ENCODE peak calls at places on chromosome 22, in five cellular contexts. Z is body of pancreas, T is neural progenitor cell, M is AG09309, D is upper lobe of right lung. K is an unnamed sample.

GRCh38 chr22:29270475-29271271 is 2.6 kb downstream of the EWSR1 start:
- DNase-seq in D (no peak), T (peak), Z (no peak), M (peak), K (no peak)

GRCh38 chr22:42799462-42800405 is 57.3 kb downstream of the ARFGAP3 start:
- DNase-seq in Z (no peak), D (no peak), T (no peak), M (no peak), K (peak)

GRCh38 chr22:45923812-45924211 is 53.1 kb downstream of the WNT7B start:
- DNase-seq in D (peak), M (no peak), Z (peak), T (no peak), K (no peak)

GRCh38 chr22:47333625-47334024 is 571.2 kb downstream of the TBC1D22A start:
- DNase-seq in D (no peak), T (no peak), M (no peak), Z (no peak), K (no peak)

GRCh38 chr22:17501679-17502285 is 61.5 kb upstream of the SLC25A18 start:
- DNase-seq in M (peak), D (no peak), Z (peak), T (peak), K (no peak)

GRCh38 chr22:49210606-49211005 is 617.1 kb downstream of the BRD1 start:
- DNase-seq in Z (no peak), D (peak), M (no peak), T (no peak), K (no peak)

GRCh38 chr22:46149998-46150549 is at the start of gene PPARA:
- DNase-seq in T (peak), M (peak), D (peak), Z (peak), K (peak)

GRCh38 chr22:24107668-24108067 is 73.6 kb upstream of the SUSD2 start:
- DNase-seq in T (no peak), M (peak), D (no peak), Z (peak), K (no peak)

GRCh38 chr22:46758867-46759290 is 3.6 kb upstream of the TBC1D22A start:
- DNase-seq in M (no peak), Z (peak), D (peak), T (peak), K (peak)

GRCh38 chr22:20992456-20993303 is 9.2 kb downstream of the THAP7 start:
- DNase-seq in M (no peak), Z (no peak), T (no peak), D (no peak), K (no peak)
- TF ChIP-seq CTCF in M (no peak), Z (no peak), T (no peak), D (no peak), K (no peak)

GRCh38 chr22:31451709-31452571 is 37.7 kb downstream of the EIF4ENIF1 start:
- DNase-seq in M (peak), T (peak), Z (no peak), D (no peak), K (no peak)
- TF ChIP-seq CTCF in M (peak), T (peak), Z (no peak), D (peak), K (no peak)

DNA sequence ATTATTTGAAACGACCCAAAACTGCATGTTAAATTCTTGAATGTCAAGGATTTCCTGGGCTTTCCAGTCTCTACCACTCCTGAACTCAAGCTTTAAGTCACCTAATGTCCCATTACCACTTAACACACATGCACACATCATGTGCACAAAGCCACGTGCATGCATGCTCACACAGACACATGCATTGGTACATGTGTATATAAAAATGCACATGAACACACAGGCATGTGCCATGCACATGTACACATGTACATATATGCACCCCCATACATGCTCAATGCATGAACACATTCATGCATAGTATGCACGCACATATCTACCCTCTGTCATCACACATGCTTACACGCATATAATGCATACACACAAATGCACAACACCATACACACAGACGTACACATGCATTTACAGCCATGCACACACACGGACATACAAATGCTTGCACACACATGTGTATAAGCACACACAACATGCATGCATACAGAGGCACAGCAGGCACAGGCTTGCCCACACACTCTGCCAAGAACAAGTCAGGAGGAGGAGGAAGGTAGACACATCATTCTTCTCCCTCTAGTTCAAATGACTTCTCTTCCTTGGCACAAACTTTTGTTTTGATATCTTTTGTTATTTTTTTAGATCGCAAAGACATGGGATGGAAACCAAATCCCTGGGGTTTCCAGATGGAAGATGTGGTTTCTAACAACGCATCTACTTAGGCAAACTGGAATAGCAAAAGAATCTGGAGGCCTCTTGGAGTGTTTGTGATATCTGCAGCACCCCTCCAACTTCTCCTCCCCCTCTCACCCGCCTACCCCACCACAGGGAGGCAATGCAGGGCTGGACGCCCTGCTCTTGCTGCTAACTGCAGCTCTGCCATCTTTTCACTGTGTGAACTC is 24.6 kb downstream of the RASD2 start:
- DNase-seq in Z (no peak), M (no peak), T (no peak), D (no peak), K (no peak)
- TF ChIP-seq CTCF in Z (no peak), M (peak), T (no peak), D (no peak), K (no peak)

DNA sequence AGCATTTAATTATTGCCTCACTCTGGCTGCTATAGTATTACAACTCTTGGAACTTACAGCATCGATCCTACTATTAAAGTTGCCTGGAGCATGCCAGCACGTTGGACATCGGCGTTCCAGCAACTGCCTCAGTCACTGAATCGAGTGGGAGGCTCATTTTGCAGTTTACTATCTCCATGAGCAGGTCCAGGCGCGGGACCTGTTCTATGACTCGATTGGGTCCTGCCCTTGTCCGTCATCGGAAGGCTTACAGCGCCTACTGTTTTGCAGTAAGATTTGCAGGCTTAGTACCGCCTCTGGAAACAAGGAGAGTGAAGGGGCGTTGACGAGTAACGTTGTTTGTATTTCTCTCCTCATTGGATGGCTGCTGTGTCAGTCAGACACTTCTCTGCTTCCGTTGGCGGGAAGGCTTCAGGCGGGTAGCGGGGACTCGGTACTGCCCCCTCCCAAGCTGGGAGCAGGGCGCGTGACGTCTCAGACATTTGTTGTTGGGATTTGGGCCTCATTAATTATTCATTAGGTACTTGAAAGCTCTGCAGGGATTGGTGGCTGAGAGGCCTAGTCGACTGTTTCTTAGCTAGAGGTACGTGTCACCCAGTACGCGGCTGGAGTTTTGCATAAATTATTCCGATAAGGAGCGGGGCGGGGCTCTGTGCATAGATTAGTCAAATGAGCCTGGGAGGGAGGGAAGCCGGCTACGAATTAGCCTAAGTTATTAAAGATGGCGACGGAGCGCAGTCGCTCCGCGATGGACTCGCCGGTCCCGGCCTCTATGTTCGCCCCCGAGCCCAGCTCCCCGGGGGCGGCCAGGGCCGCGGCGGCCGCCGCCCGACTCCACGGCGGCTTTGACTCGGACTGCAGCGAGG is at the start of gene GTPBP1:
- DNase-seq in D (peak), M (peak), T (peak), Z (peak), K (peak)
- TF ChIP-seq CTCF in D (peak), M (no peak), T (no peak), Z (peak), K (no peak)

GRCh38 chr22:32775957-32776356 is 25.5 kb upstream of the TIMP3 start:
- DNase-seq in D (no peak), T (peak), Z (no peak), M (no peak), K (no peak)
- TF ChIP-seq CTCF in D (peak), T (peak), Z (no peak), M (peak), K (no peak)

GRCh38 chr22:22684605-22685561 is 40.5 kb downstream of the GGTLC2 start:
- DNase-seq in Z (peak), M (peak), D (no peak), T (peak), K (peak)
- TF ChIP-seq CTCF in Z (peak), M (no peak), D (peak), T (peak), K (peak)

GRCh38 chr22:22884010-22884887 is 3.4 kb upstream of the IGLL5 start:
- DNase-seq in M (no peak), D (no peak), T (peak), Z (peak), K (peak)
- TF ChIP-seq CTCF in M (peak), D (peak), T (peak), Z (peak), K (peak)

DNA sequence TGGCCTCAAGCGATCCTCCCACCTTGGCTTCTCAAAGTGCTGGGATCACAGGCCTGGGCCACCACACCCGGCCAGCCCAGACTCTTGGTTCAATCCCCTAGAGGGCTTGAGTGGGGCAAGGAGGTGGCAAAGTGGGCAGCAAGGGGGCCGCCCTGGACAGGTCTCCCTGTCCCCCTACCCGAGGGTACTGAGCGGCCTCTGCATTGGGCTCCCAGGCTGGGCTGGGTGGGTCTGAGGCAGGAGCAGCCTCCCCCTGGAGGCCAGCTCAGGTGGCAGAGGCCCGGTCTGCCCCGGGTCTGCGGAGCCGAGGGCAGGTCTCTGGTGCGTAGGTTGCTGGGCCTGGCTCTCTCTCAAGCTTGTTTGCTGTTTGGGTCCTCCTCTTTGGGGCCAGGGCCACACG is 22.4 kb upstream of the CCDC188 start:
- DNase-seq in Z (no peak), T (no peak), M (no peak), D (no peak), K (no peak)
- TF ChIP-seq CTCF in Z (no peak), T (no peak), M (no peak), D (no peak), K (no peak)

DNA sequence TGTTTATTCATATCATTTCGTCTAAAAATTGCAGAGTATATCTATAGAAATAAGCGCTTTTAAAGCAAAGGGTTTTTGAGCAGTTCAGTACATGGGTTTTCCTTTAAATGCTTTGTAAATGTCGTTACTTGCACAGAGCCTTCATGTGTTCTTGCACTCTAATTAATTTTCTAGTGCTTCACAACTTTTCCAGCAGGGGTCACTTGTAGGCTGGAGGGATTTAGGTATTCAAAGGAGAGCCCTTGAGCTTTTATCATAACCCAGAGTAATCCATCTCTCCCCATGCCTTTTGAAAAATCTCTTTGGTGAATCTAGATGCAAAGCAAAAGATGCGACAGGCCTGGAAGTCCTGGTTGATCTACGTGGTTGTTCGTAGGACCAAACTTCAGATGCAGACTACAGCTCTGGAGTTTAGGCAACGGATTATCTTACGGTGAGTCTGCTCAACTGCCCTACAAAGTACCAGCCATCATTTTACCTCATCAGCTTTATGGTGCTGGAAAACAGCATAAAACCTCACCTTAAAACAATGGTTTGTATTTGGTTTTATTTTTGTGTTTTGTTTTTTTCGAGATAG is 60.4 kb downstream of the SFI1 start:
- DNase-seq in D (no peak), Z (no peak), M (no peak), T (peak), K (no peak)
- TF ChIP-seq CTCF in D (peak), Z (peak), M (peak), T (peak), K (peak)

GRCh38 chr22:25804676-25805075 is 62.7 kb downstream of the MYO18B start:
- DNase-seq in M (no peak), T (no peak), Z (no peak), D (no peak), K (no peak)
- TF ChIP-seq CTCF in M (no peak), T (no peak), Z (no peak), D (no peak), K (no peak)